ENCODE peak calls at places on chromosomes 2 and 18, in nine cellular contexts. V, U, L, D, E, X, S, G and O are unnamed samples.

GRCh38 chr2:225434014-225434413 is 34.5 kb downstream of the NYAP2 start:
- DNase-seq in E (no peak), G (no peak), S (no peak), L (no peak), X (no peak), V (no peak), U (no peak), D (no peak), O (no peak)

GRCh38 chr18:49728542-49728941 is 84.8 kb downstream of the ACAA2 start:
- DNase-seq in S (peak; percentile 63), G (no peak), D (peak; percentile 83), L (peak; percentile 37), E (no peak), X (peak; percentile 57), U (peak; percentile 68), V (peak; percentile 85), O (no peak)

GRCh38 chr18:4119127-4119648 is 335.9 kb downstream of the DLGAP1 start:
- DNase-seq in S (no peak), V (no peak), D (no peak), G (no peak), X (no peak), L (no peak), U (no peak), E (no peak), O (no peak)

GRCh38 chr18:25979358-25979727 is 111.1 kb downstream of the SS18 start:
- DNase-seq in S (no peak), U (no peak), X (no peak), G (no peak), L (no peak), V (no peak), D (no peak), E (no peak), O (no peak)

GRCh38 chr2:71927757-71928715 is 219.6 kb downstream of the CYP26B1 start:
- DNase-seq in U (no peak), V (no peak), L (no peak), G (no peak), E (no peak), S (no peak), X (peak; percentile 75), D (peak; percentile 4), O (no peak)

GRCh38 chr2:119545076-119545475 is 827 bp downstream of the CFAP221 start:
- DNase-seq in D (no peak), G (peak; percentile 63), X (no peak), E (no peak), V (no peak), U (peak; percentile 34), L (no peak), S (no peak), O (no peak)

GRCh38 chr2:240412975-240413812 is 22.3 kb upstream of the GPC1 start:
- DNase-seq in G (no peak), U (no peak), D (peak; percentile 5), E (no peak), V (no peak), L (no peak), S (no peak), X (no peak), O (peak; percentile 12)

GRCh38 chr2:20048488-20049443 is 2.7 kb downstream of the LAPTM4A start:
- DNase-seq in X (no peak), S (no peak), V (no peak), E (no peak), U (no peak), D (no peak), G (no peak), L (no peak), O (no peak)

GRCh38 chr18:80244956-80245730 is 2.2 kb downstream of the PARD6G start:
- DNase-seq in G (no peak), U (no peak), X (no peak), E (no peak), V (no peak), D (no peak), S (no peak), L (no peak), O (no peak)

GRCh38 chr18:80249217-80250093 is 2.1 kb upstream of the PARD6G start:
- DNase-seq in V (no peak), D (no peak), U (no peak), S (no peak), X (peak; percentile 45), E (no peak), L (no peak), G (peak; percentile 29), O (no peak)

GRCh38 chr18:80246656-80247402 is 485 bp downstream of the PARD6G start:
- DNase-seq in L (peak; percentile 21), E (no peak), G (peak; percentile 4), V (no peak), X (peak; percentile 31), S (peak; percentile 26), D (peak; percentile 53), U (peak; percentile 11), O (no peak)

GRCh38 chr18:80245781-80246655 is 1.3 kb downstream of the PARD6G start:
- DNase-seq in S (no peak), G (no peak), L (no peak), V (no peak), X (no peak), E (no peak), U (no peak), D (peak; percentile 89), O (no peak)

DNA sequence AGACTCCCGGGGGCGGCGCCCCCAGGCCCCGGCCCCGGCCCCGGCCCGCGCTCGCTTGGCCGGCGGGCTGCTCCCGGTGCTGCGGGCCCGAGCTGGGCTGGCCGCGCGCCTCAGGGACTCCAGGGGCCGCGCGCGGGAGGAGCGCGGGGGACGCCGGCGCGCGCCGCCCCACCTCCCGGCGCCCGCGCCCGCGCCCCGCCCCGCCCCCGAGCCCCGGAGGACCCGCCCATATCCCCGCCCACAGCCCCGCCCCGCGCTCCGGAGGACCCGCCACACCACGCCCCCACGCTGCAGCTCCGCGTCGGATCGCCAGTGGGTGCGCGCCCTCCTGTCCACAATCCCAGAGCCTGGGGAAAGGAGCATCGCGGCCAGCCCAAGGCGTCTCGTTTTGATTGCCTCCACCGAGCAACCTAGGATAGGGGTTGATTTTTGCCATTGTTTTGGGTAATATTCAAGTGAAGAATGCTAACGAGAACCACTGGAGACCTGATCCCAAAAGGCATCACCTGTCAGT is at the start of gene PARD6G:
- DNase-seq in U (peak; percentile 80), S (peak; percentile 82), V (peak; percentile 82), D (peak; percentile 94), E (no peak), L (peak; percentile 63), G (peak; percentile 61), X (peak; percentile 46), O (no peak)
- TF ChIP-seq CTCF in U (no peak), S (no peak), V (no peak), D (peak; percentile 38), E (peak; percentile 22), L (no peak), G (peak; percentile 27), X (no peak), O (no peak)

DNA sequence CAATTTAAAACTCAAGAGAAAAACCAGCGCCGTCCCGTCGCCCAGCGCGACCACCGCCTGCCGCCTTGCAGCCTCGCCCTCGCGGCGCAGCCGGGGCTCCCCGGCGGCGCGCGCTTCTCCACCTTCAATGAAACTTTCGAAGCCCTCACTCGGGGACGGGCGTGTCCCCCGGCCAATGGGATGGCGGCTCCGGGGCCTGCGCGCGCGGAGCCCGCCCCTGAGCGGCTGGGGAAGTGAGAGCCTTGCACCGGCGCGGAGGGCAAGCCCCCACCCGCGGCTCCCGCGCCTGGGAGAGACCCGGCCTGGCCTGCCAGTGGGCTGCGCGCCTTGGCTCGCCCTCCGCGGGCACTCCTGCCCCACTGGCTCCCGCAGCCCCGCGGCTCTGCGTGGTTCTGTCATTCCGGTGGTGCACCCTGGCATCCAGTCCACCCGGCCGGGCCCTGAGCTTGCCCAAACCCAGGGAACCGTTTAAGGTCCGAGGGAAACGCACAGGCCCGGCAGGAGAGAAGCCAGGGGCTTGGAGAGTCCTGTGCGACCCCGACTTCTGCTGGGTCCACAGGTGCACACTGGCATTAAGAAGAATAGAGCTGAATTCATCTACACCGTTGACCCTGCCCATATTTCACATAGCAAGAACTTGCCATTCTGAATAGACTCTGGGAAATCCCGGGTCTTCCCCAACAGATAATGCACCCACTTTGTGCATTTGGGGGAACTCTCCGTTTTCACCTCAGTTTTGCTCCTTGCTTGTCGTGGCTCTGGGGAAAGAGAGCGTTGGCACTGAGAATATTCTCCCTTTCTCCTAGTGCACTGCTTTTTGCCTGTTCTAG is at the start of gene PIEZO2:
- DNase-seq in X (no peak), S (peak; percentile 49), E (no peak), L (no peak), G (peak; percentile 24), V (peak; percentile 31), U (peak; percentile 88), D (peak; percentile 74), O (no peak)
- TF ChIP-seq CTCF in X (no peak), S (no peak), E (no peak), L (no peak), G (no peak), V (no peak), U (no peak), D (no peak), O (no peak)

GRCh38 chr2:112782234-112782799 is 2.0 kb downstream of the IL1A start:
- DNase-seq in V (no peak), X (no peak), E (no peak), D (no peak), S (no peak), L (no peak), G (no peak), U (no peak), O (no peak)

GRCh38 chr2:112783187-112783721 is 1.0 kb downstream of the IL1A start:
- DNase-seq in D (no peak), L (no peak), V (no peak), S (no peak), X (no peak), E (no peak), G (no peak), U (no peak), O (no peak)

GRCh38 chr2:112776113-112776512 is 8.2 kb downstream of the IL1A start:
- DNase-seq in X (peak; percentile 49), S (no peak), L (peak; percentile 22), E (no peak), U (no peak), G (peak; percentile 19), D (no peak), V (no peak), O (no peak)

GRCh38 chr2:112777036-112777435 is 7.3 kb downstream of the IL1A start:
- DNase-seq in G (no peak), V (no peak), X (no peak), L (no peak), D (no peak), E (no peak), U (no peak), S (no peak), O (no peak)

DNA sequence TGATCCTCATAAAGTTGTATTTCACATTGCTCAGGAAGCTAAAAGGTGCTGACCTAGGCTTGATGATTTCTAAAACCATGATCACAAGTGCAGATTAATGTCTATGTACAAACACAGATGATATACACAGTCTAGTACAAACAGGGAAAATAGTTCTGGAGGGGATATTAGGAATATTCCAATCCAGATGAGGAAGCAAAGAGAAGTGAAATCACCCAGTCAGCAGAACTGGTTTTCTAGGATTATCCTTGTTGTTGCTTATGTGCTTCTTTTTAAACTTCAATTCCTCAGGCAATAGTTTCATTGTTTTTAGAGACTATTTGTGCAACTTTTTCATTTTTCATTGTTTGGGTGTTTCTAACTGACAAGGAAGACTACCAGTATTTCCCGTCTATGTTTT is 4.7 kb downstream of the IL1A start:
- DNase-seq in E (no peak), X (no peak), D (no peak), G (no peak), S (no peak), V (no peak), L (no peak), U (no peak), O (no peak)
- TF ChIP-seq CTCF in E (no peak), X (no peak), D (no peak), G (no peak), S (no peak), V (no peak), L (no peak), U (no peak), O (no peak)

GRCh38 chr2:8285081-8285480 is 396.8 kb upstream of the ID2 start:
- DNase-seq in V (no peak), U (peak; percentile 28), G (peak; percentile 10), D (no peak), L (no peak), S (no peak), E (no peak), X (peak; percentile 59), O (no peak)
- TF ChIP-seq CTCF in V (no peak), U (peak; percentile 40), G (peak; percentile 29), D (peak; percentile 54), L (peak; percentile 43), S (no peak), E (peak; percentile 25), X (peak; percentile 37), O (no peak)